ENCODE peak calls at places on chromosomes 11 and 22, in six cellular contexts. P, A, E, H, N and I are unnamed samples.

GRCh38 chr11:102451693-102452460 is 688 bp downstream of the TMEM123 start:
- DNase-seq in P (peak), A (peak), E (peak), H (peak), N (peak), I (no peak)

GRCh38 chr22:32389685-32390084 is 22.4 kb downstream of the RTCB start:
- DNase-seq in P (peak), A (no peak), E (no peak), H (peak), N (no peak), I (no peak)

GRCh38 chr22:23065495-23066122 is 4.7 kb upstream of the GNAZ start:
- DNase-seq in P (no peak), A (no peak), E (peak), H (no peak), N (no peak), I (no peak)

GRCh38 chr11:122653911-122654310 is 1.6 kb upstream of the UBASH3B start:
- DNase-seq in P (peak), A (no peak), E (no peak), H (no peak), N (no peak), I (no peak)

GRCh38 chr11:77127969-77128691 is at the start of gene MYO7A:
- DNase-seq in P (peak), A (no peak), E (peak), H (peak), N (peak), I (no peak)

GRCh38 chr22:49935561-49935960 is 17.1 kb downstream of the CRELD2 start:
- DNase-seq in P (no peak), A (no peak), E (no peak), H (peak), N (no peak), I (no peak)

GRCh38 chr11:2940930-2941821 is 12.0 kb upstream of the PHLDA2 start:
- DNase-seq in P (peak), A (peak), E (peak), H (no peak), N (no peak), I (no peak)

GRCh38 chr11:96290631-96291030 is 52.4 kb downstream of the MAML2 start:
- DNase-seq in P (no peak), A (no peak), E (no peak), H (no peak), N (no peak), I (no peak)

GRCh38 chr11:32173435-32173834 is 82.6 kb downstream of the RCN1 start:
- DNase-seq in P (peak), A (peak), E (peak), H (peak), N (peak), I (peak)

GRCh38 chr11:57680552-57680874 is 12.6 kb downstream of the ZDHHC5 start:
- DNase-seq in P (peak), A (peak), E (no peak), H (no peak), N (peak), I (no peak)

DNA sequence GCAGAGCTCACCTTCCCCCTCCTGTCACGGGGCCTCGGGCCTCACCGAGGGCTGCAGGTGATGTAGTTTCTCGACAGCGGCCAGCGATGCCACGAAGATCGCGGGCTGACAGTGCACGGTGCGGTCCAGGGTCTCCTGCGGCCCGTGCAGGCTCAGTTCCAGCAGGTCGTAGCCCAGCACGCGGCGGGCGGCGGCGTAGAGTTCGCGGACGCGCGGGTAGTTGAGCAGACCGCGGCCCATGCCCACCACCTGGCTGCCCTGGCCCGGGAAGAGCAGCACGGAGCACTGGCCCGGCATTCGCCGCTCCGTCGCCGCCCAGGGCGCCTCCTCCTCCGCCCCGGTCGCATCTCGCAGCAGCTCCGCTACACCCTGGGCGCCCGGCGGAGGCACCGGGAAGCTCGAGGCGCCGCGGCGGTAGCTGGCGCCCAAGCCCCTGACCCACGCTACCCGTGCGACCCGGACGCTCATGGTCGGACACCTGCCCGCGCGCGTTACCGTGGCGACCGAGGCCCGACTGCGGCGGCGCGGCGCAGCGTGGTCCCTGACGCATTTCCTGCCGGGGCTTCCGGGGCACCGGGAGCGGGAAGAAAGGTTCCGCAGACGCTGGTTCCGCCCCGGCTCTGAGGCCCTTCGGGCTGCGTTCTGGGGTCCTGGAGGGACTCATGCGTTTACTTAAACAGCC is at the start of gene MCAT:
- DNase-seq in P (peak), A (peak), E (peak), H (peak), N (peak), I (peak)
- TF ChIP-seq CTCF in P (no peak), A (no peak), E (no peak), H (no peak), N (no peak), I (no peak)

DNA sequence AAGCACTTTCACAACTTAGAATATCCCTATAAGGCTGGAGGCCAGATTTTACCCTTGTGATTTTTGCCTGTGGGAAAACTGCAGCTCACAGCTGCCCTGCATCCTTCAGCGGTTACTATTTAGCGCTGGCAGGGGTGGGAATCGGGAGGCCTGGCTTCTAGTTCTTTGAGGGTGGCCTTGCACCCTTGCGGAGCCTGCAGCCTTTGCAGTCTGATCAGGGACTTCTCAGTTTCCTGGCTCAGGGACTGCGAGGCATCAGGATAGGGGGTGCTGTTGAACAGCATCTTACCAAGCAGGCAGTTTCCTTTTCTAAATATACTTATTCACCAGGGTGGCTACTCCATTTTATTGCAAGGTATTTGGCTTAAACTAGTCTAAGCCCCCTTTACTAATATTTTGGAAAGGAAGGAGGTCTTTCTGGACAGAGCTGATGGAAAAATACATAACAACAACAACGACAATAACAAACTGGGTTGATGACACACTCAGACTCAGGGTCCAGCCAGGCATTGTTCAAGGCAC is 2.9 kb upstream of the APOA1 start:
- DNase-seq in P (peak), A (no peak), E (no peak), H (no peak), N (no peak), I (no peak)
- TF ChIP-seq CTCF in P (peak), A (no peak), E (no peak), H (peak), N (no peak), I (peak)

GRCh38 chr11:15011741-15012140 is 39.6 kb upstream of the CALCA start:
- DNase-seq in P (no peak), A (no peak), E (no peak), H (no peak), N (no peak), I (no peak)

GRCh38 chr11:15010860-15011259 is 38.7 kb upstream of the CALCA start:
- DNase-seq in P (no peak), A (no peak), E (no peak), H (no peak), N (no peak), I (no peak)

GRCh38 chr11:15006139-15006759 is 34.1 kb upstream of the CALCA start:
- DNase-seq in P (peak), A (peak), E (no peak), H (peak), N (peak), I (peak)
- TF ChIP-seq CTCF in P (peak), A (peak), E (no peak), H (peak), N (peak), I (no peak)

GRCh38 chr11:126163074-126163700 is 48.3 kb downstream of the RPUSD4 start:
- DNase-seq in P (peak), A (peak), E (no peak), H (peak), N (peak), I (no peak)
- TF ChIP-seq CTCF in P (no peak), A (no peak), E (no peak), H (no peak), N (no peak), I (no peak)